ENCODE peak calls at places on chromosome 16, in eight cellular contexts. M is AG04449; I is prostate gland; V is naive thymus-derived CD4-positive, alpha-beta T cell; N is stomach; S is GM23248; F is aorta; W is heart right ventricle. J is an unnamed sample.

GRCh38 chr16:58409316-58409973 is 17.2 kb downstream of the GINS3 start:
- DNase-seq in M (no peak), I (peak), V (no peak), N (peak), S (peak), F (peak), W (peak), J (peak)

GRCh38 chr16:48113471-48113870 is 42.3 kb downstream of the ABCC12 start:
- DNase-seq in M (no peak), I (no peak), V (no peak), N (no peak), S (no peak), F (no peak), W (no peak), J (no peak)

GRCh38 chr16:54080524-54081008 is 206.0 kb downstream of the IRX3 start:
- DNase-seq in M (peak), I (peak), V (no peak), N (peak), S (peak), F (no peak), W (no peak), J (peak)

GRCh38 chr16:88376053-88376834 is 6.5 kb upstream of the ZNF469 start:
- DNase-seq in M (no peak), I (no peak), V (no peak), N (no peak), S (no peak), F (peak), W (no peak), J (no peak)

GRCh38 chr16:65938083-65938482 is 428.4 kb upstream of the CDH5 start:
- DNase-seq in M (no peak), I (no peak), V (no peak), N (no peak), S (no peak), F (no peak), W (no peak), J (no peak)

GRCh38 chr16:67767953-67768352 is 38.4 kb downstream of the RANBP10 start:
- DNase-seq in M (peak), I (no peak), V (no peak), N (no peak), S (peak), F (no peak), W (no peak), J (peak)

GRCh38 chr16:29674188-29674587 is 4.8 kb upstream of the QPRT start:
- DNase-seq in M (no peak), I (peak), V (no peak), N (no peak), S (peak), F (no peak), W (peak), J (peak)

GRCh38 chr16:55116165-55116894 is 185.7 kb downstream of the IRX5 start:
- DNase-seq in M (peak), I (no peak), V (no peak), N (no peak), S (peak), F (no peak), W (no peak), J (peak)

GRCh38 chr16:28898266-28898665 is 20.0 kb downstream of the ATP2A1 start:
- DNase-seq in M (no peak), I (no peak), V (no peak), N (no peak), S (no peak), F (no peak), W (no peak), J (no peak)

GRCh38 chr16:51051671-51052070 is 99.4 kb downstream of the SALL1 start:
- DNase-seq in M (no peak), I (no peak), V (no peak), N (no peak), S (no peak), F (no peak), W (no peak), J (no peak)

GRCh38 chr16:1823821-1824220 is 2.8 kb downstream of the HAGH start:
- DNase-seq in M (no peak), I (no peak), V (no peak), N (peak), S (no peak), F (no peak), W (no peak), J (peak)

GRCh38 chr16:10744370-10745030 is 858 bp downstream of the NUBP1 start:
- DNase-seq in M (no peak), I (no peak), V (no peak), N (no peak), S (peak), F (peak), W (no peak), J (no peak)
- H3K4me3 ChIP-seq in M (peak), I (peak), V (peak), N (peak), S (peak), F (no peak), W (peak), J (peak)

GRCh38 chr16:80601182-80601581 is 60.4 kb downstream of the DYNLRB2 start:
- DNase-seq in M (no peak), I (no peak), V (no peak), N (no peak), S (no peak), F (no peak), W (no peak), J (no peak)

GRCh38 chr16:80596507-80597207 is 55.9 kb downstream of the DYNLRB2 start:
- DNase-seq in M (no peak), I (no peak), V (no peak), N (no peak), S (no peak), F (no peak), W (no peak), J (no peak)

GRCh38 chr16:80602894-80603293 is 62.1 kb downstream of the DYNLRB2 start:
- DNase-seq in M (no peak), I (no peak), V (no peak), N (no peak), S (no peak), F (no peak), W (no peak), J (no peak)

GRCh38 chr16:80594756-80595155 is 54.0 kb downstream of the DYNLRB2 start:
- DNase-seq in M (no peak), I (no peak), V (no peak), N (no peak), S (peak), F (no peak), W (no peak), J (peak)

GRCh38 chr16:80599466-80599865 is 58.7 kb downstream of the DYNLRB2 start:
- DNase-seq in M (no peak), I (no peak), V (no peak), N (no peak), S (peak), F (no peak), W (no peak), J (peak)
- H3K4me3 ChIP-seq in M (no peak), I (no peak), V (no peak), N (no peak), S (no peak), F (no peak), W (no peak), J (no peak)

DNA sequence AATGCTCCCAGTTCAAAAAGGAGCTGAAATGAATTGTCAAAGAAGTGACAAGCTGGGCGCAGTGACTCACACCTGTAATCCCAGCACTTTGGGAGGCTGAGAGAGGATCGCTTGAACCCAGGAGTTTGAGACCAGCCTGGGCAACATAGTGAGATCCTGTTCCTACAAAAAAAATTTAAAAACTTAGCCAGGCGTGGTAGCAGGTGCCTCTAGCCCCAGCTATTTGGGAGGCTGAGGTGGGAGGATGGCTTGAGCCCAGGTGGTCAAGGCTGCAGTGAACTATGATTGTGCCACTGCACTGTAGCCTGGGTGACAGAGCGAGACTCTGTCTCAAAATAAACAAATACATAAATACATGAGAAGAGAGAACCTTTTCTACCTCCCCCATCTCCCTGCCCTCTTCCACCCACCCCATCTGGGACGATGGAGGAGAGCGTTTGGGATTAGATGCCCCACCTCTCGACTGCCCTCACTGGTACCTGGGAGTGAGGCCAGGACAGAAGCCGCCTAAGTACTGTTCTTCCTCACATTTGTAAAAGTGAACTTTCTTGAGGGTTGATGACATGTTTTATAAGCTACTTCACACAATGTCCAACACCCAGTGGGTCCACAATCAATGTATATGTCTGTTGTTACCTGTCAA is 2.4 kb downstream of the IL4R start:
- DNase-seq in M (no peak), I (no peak), V (no peak), N (no peak), S (no peak), F (peak), W (no peak), J (no peak)
- H3K4me3 ChIP-seq in M (no peak), I (no peak), V (peak), N (peak), S (peak), F (no peak), W (peak), J (no peak)

DNA sequence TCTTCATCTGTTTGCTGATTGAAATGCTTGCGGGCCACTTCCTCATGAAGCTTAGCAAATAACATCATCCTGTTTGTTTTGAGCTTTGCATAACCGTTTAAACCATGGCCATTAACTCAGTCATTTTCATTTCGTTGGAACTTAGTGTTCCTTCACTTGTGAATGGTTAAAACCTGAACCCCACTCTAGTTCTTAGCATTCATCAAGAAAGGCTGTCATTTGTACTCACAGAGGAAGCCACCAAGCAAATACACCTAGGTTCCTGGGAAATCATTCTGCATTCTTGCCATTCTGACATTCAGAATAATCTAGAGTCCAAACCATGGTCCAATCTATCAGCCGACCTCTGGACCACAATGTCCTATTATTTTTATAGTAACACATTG is 8.4 kb upstream of the TAT start:
- DNase-seq in M (no peak), I (no peak), V (no peak), N (no peak), S (no peak), F (no peak), W (no peak), J (no peak)
- H3K4me3 ChIP-seq in M (no peak), I (no peak), V (no peak), N (no peak), S (no peak), F (no peak), W (no peak), J (no peak)

GRCh38 chr16:4411684-4412083 is 4.7 kb downstream of the CORO7 start:
- DNase-seq in M (no peak), I (no peak), V (no peak), N (no peak), S (no peak), F (peak), W (peak), J (no peak)
- H3K4me3 ChIP-seq in M (no peak), I (no peak), V (no peak), N (no peak), S (no peak), F (no peak), W (no peak), J (no peak)

GRCh38 chr16:16028311-16028999 is 79.0 kb downstream of the ABCC1 start:
- DNase-seq in M (no peak), I (no peak), V (no peak), N (peak), S (no peak), F (no peak), W (no peak), J (no peak)

GRCh38 chr16:16030449-16030848 is 81.0 kb downstream of the ABCC1 start:
- DNase-seq in M (no peak), I (peak), V (no peak), N (no peak), S (no peak), F (no peak), W (no peak), J (no peak)

GRCh38 chr16:16029431-16030011 is 80.1 kb downstream of the ABCC1 start:
- DNase-seq in M (no peak), I (no peak), V (no peak), N (no peak), S (peak), F (no peak), W (no peak), J (peak)

GRCh38 chr16:16025214-16025968 is 76.0 kb downstream of the ABCC1 start:
- DNase-seq in M (peak), I (peak), V (no peak), N (no peak), S (peak), F (peak), W (no peak), J (peak)

DNA sequence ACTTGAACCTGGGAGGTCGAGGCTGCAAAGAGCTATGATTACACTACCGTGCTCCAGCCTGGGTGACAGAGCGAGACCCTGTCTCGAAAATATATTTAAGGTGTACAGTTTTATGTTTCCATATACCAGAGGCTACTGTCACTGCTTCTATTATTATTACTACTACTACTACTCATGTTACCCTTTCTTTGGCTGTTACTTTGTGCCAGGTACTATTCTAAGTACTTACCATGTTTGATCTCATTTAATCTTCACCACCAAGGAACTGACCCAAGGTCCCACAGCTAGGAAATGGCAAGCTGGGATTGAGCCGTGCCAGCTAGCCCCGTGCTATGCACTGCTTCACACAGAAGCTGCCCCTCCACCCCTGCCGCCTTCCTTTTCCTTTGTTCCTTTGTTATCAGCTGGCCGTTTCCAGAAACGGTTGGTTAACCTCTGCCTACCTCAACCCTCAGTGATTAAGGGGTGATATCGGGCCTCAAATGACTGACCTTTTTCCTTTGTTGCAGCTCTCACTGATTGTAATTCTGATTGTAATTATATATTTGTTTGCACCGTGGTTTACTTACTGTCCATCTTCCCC is 78.4 kb downstream of the ABCC1 start:
- DNase-seq in M (no peak), I (no peak), V (no peak), N (peak), S (no peak), F (no peak), W (no peak), J (no peak)
- H3K4me3 ChIP-seq in M (no peak), I (no peak), V (no peak), N (no peak), S (no peak), F (no peak), W (no peak), J (no peak)

GRCh38 chr16:21277045-21277926 is 804 bp downstream of the CRYM start:
- DNase-seq in M (no peak), I (no peak), V (no peak), N (no peak), S (no peak), F (no peak), W (no peak), J (no peak)
- H3K4me3 ChIP-seq in M (no peak), I (peak), V (no peak), N (peak), S (no peak), F (no peak), W (peak), J (peak)

J was measured in fibroblast of the aortic adventitia.